ENCODE peak calls at places on chromosomes 5 and 9, in four cellular contexts. One of them, this sample, is unnamed.

GRCh38 chr9:86073839-86074238 is 25.5 kb downstream of the GOLM1 start:
- DNase-seq in GM12865: no peak
- DNase-seq in choroid plexus epithelial cell: no peak
- DNase-seq in NCI-H524: no peak
- DNase-seq in this sample: no peak

GRCh38 chr5:126544087-126544740 is 50.8 kb downstream of the ALDH7A1 start:
- DNase-seq in GM12865: peak; percentile 75
- DNase-seq in choroid plexus epithelial cell: peak; percentile 74
- DNase-seq in NCI-H524: peak; percentile 29
- DNase-seq in this sample: peak; percentile 55

GRCh38 chr5:136836093-136836492 is 470.7 kb upstream of the TRPC7 start:
- DNase-seq in GM12865: no peak
- DNase-seq in choroid plexus epithelial cell: no peak
- DNase-seq in NCI-H524: no peak
- DNase-seq in this sample: no peak

GRCh38 chr5:157197088-157197487 is 16.4 kb downstream of the ITK start:
- DNase-seq in GM12865: no peak
- DNase-seq in choroid plexus epithelial cell: no peak
- DNase-seq in NCI-H524: peak; percentile 59
- DNase-seq in this sample: no peak

GRCh38 chr9:129595323-129595741 is 25.6 kb downstream of the C9orf50 start:
- DNase-seq in GM12865: no peak
- DNase-seq in choroid plexus epithelial cell: peak; percentile 44
- DNase-seq in NCI-H524: no peak
- DNase-seq in this sample: no peak

GRCh38 chr9:18149457-18150011 is 324.4 kb upstream of the ADAMTSL1 start:
- DNase-seq in GM12865: no peak
- DNase-seq in choroid plexus epithelial cell: peak; percentile 33
- DNase-seq in NCI-H524: no peak
- DNase-seq in this sample: no peak

GRCh38 chr5:2270467-2270866 is 387.7 kb upstream of the IRX4 start:
- DNase-seq in GM12865: no peak
- DNase-seq in choroid plexus epithelial cell: no peak
- DNase-seq in NCI-H524: no peak
- DNase-seq in this sample: no peak

GRCh38 chr9:112558978-112559377 is 72.4 kb downstream of the KIAA1958 start:
- DNase-seq in GM12865: no peak
- DNase-seq in choroid plexus epithelial cell: no peak
- DNase-seq in NCI-H524: no peak
- DNase-seq in this sample: no peak

GRCh38 chr9:7273575-7273974 is 515.8 kb downstream of the KDM4C start:
- DNase-seq in GM12865: no peak
- DNase-seq in choroid plexus epithelial cell: peak; percentile 58
- DNase-seq in NCI-H524: peak; percentile 19
- DNase-seq in this sample: no peak

GRCh38 chr5:45507174-45507573 is 189.0 kb downstream of the HCN1 start:
- DNase-seq in GM12865: no peak
- DNase-seq in choroid plexus epithelial cell: no peak
- DNase-seq in NCI-H524: peak; percentile 98
- DNase-seq in this sample: no peak

GRCh38 chr5:68419637-68420452 is 204.3 kb downstream of the PIK3R1 start:
- DNase-seq in GM12865: no peak
- DNase-seq in choroid plexus epithelial cell: peak; percentile 69
- DNase-seq in NCI-H524: peak; percentile 91
- DNase-seq in this sample: no peak

GRCh38 chr9:114909657-114910056 is 20.7 kb downstream of the TNFSF8 start:
- DNase-seq in GM12865: no peak
- DNase-seq in choroid plexus epithelial cell: no peak
- DNase-seq in NCI-H524: no peak
- DNase-seq in this sample: no peak

GRCh38 chr9:129542761-129543160 is 78.1 kb downstream of the C9orf50 start:
- DNase-seq in GM12865: no peak
- DNase-seq in choroid plexus epithelial cell: no peak
- DNase-seq in NCI-H524: no peak
- DNase-seq in this sample: no peak

GRCh38 chr9:134344068-134344820 is 18.0 kb downstream of the RXRA start:
- DNase-seq in GM12865: no peak
- DNase-seq in choroid plexus epithelial cell: no peak
- DNase-seq in NCI-H524: no peak
- DNase-seq in this sample: no peak

GRCh38 chr9:120655005-120655622 is 59.2 kb downstream of the MEGF9 start:
- DNase-seq in GM12865: peak; percentile 21
- DNase-seq in choroid plexus epithelial cell: peak; percentile 46
- DNase-seq in NCI-H524: no peak
- DNase-seq in this sample: no peak

GRCh38 chr5:98455660-98456059 is 317.8 kb upstream of the RGMB start:
- DNase-seq in GM12865: no peak
- DNase-seq in choroid plexus epithelial cell: peak; percentile 61
- DNase-seq in NCI-H524: no peak
- DNase-seq in this sample: no peak

GRCh38 chr5:178116406-178116885 is 3.1 kb downstream of the N4BP3 start:
- DNase-seq in GM12865: peak; percentile 88
- DNase-seq in choroid plexus epithelial cell: no peak
- DNase-seq in NCI-H524: no peak
- DNase-seq in this sample: peak; percentile 79

GRCh38 chr5:180790020-180790419 is 12.6 kb downstream of the MGAT1 start:
- DNase-seq in GM12865: peak; percentile 38
- DNase-seq in choroid plexus epithelial cell: no peak
- DNase-seq in NCI-H524: peak; percentile 46
- DNase-seq in this sample: no peak

This sample was measured in GM20000.